ENCODE peak calls at places on chromosomes 1 and 21, in eight cellular contexts. W is A549, U is Caco-2, E is heart left ventricle, D is psoas muscle, G is HCT116, O is tibial nerve, S is heart right ventricle. A is an unnamed sample.

GRCh38 chr1:118304722-118305344 is 119.8 kb upstream of the SPAG17 start:
- DNase-seq in W (no peak), U (peak), E (no peak), D (no peak), G (no peak), O (no peak), S (no peak), A (no peak)

GRCh38 chr1:92037400-92037799 is 7.6 kb downstream of the EPHX4 start:
- DNase-seq in W (no peak), U (no peak), E (no peak), D (no peak), G (no peak), O (no peak), S (no peak), A (no peak)

GRCh38 chr1:167428418-167428817 is 89.9 kb downstream of the CD247 start:
- DNase-seq in W (no peak), U (no peak), E (no peak), D (no peak), G (no peak), O (no peak), S (no peak), A (no peak)

GRCh38 chr1:183685112-183685713 is 32.1 kb upstream of the APOBEC4 start:
- DNase-seq in W (peak), U (peak), E (no peak), D (no peak), G (peak), O (peak), S (no peak), A (peak)

GRCh38 chr1:64006276-64007051 is 197.0 kb upstream of the UBE2U start:
- DNase-seq in W (peak), U (peak), E (no peak), D (no peak), G (peak), O (no peak), S (no peak), A (peak)

GRCh38 chr1:226526801-226527595 is 21.6 kb upstream of the STUM start:
- DNase-seq in W (peak), U (peak), E (peak), D (peak), G (peak), O (no peak), S (peak), A (no peak)

GRCh38 chr1:6448749-6449631 is 17.0 kb downstream of the TNFRSF25 start:
- DNase-seq in W (no peak), U (no peak), E (no peak), D (no peak), G (no peak), O (no peak), S (no peak), A (no peak)

GRCh38 chr1:199508653-199509052 is 518.9 kb upstream of the NR5A2 start:
- DNase-seq in W (no peak), U (no peak), E (no peak), D (no peak), G (no peak), O (no peak), S (no peak), A (no peak)

GRCh38 chr21:25887166-25887565 is 152.4 kb downstream of the GABPA start:
- DNase-seq in W (peak), U (peak), E (no peak), D (no peak), G (no peak), O (no peak), S (no peak), A (no peak)

GRCh38 chr1:240239309-240239708 is 147.6 kb downstream of the FMN2 start:
- DNase-seq in W (no peak), U (no peak), E (no peak), D (no peak), G (no peak), O (no peak), S (no peak), A (no peak)

GRCh38 chr1:230668227-230668626 is 25.9 kb downstream of the COG2 start:
- DNase-seq in W (no peak), U (no peak), E (no peak), D (no peak), G (no peak), O (no peak), S (no peak), A (no peak)

GRCh38 chr1:62528015-62528414 is 69.3 kb upstream of the ANGPTL3 start:
- DNase-seq in W (no peak), U (no peak), E (no peak), D (no peak), G (no peak), O (no peak), S (peak), A (no peak)

GRCh38 chr1:91706140-91706957 is 179.6 kb downstream of the TGFBR3 start:
- DNase-seq in W (no peak), U (no peak), E (no peak), D (no peak), G (no peak), O (no peak), S (no peak), A (no peak)

GRCh38 chr1:229579101-229579651 is 20.7 kb upstream of the ABCB10 start:
- DNase-seq in W (no peak), U (no peak), E (peak), D (no peak), G (no peak), O (peak), S (peak), A (peak)

GRCh38 chr1:155178441-155179106 is 4.9 kb downstream of the TRIM46 start:
- DNase-seq in W (no peak), U (no peak), E (peak), D (peak), G (no peak), O (peak), S (no peak), A (no peak)

GRCh38 chr21:37273440-37273839 is 6.3 kb upstream of the VPS26C start:
- DNase-seq in W (no peak), U (no peak), E (no peak), D (no peak), G (no peak), O (no peak), S (no peak), A (no peak)

GRCh38 chr1:26305667-26306289 is 658 bp downstream of the UBXN11 start:
- DNase-seq in W (no peak), U (peak), E (no peak), D (no peak), G (no peak), O (no peak), S (no peak), A (no peak)

GRCh38 chr1:5475572-5475971 is 516.7 kb downstream of the NPHP4 start:
- DNase-seq in W (no peak), U (no peak), E (no peak), D (no peak), G (no peak), O (no peak), S (no peak), A (no peak)

GRCh38 chr21:35044770-35045538 is 4.1 kb downstream of the RUNX1 start:
- DNase-seq in W (no peak), U (no peak), E (no peak), D (no peak), G (no peak), O (no peak), S (no peak), A (no peak)

GRCh38 chr1:30693820-30694219 is 29.6 kb downstream of the MATN1 start:
- DNase-seq in W (no peak), U (no peak), E (no peak), D (no peak), G (no peak), O (no peak), S (no peak), A (no peak)

GRCh38 chr1:19656780-19657475 is 7.7 kb upstream of the HTR6 start:
- DNase-seq in W (no peak), U (no peak), E (no peak), D (peak), G (no peak), O (no peak), S (no peak), A (no peak)

GRCh38 chr1:203557390-203557789 is 63.4 kb downstream of the OPTC start:
- DNase-seq in W (no peak), U (no peak), E (peak), D (no peak), G (no peak), O (no peak), S (peak), A (no peak)

GRCh38 chr1:228772516-228773212 is 37.4 kb downstream of the RHOU start:
- DNase-seq in W (no peak), U (no peak), E (no peak), D (no peak), G (no peak), O (no peak), S (no peak), A (no peak)

GRCh38 chr1:203625623-203626189 is 926 bp upstream of the ATP2B4 start:
- DNase-seq in W (peak), U (peak), E (no peak), D (no peak), G (no peak), O (peak), S (no peak), A (no peak)

GRCh38 chr1:67564193-67564592 is 120.8 kb upstream of the GADD45A start:
- DNase-seq in W (no peak), U (no peak), E (peak), D (peak), G (no peak), O (peak), S (no peak), A (no peak)

DNA sequence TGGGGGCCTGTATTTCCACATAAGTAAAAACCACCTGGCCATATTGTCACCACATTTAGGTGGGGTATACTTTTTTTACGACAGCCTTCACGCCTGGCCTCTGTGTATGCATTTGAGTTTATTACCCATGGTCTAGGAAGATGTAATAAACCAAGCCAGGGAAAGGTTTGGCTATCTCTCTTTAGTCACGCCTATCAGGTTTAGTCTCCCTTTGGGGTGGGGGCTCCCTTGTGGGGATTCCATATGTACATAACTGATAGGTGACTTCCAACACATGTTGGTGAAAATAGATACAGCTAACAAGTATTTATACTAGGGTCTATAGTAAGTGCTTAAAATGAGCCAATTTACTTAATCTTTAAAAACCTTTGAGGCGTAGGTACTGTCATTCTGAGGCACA is 4.2 kb downstream of the YBX1 start:
- DNase-seq in W (no peak), U (no peak), E (no peak), D (no peak), G (no peak), O (no peak), S (no peak), A (no peak)
- H3K4me3 ChIP-seq in W (no peak), U (no peak), E (no peak), D (peak), G (no peak), O (no peak), S (no peak), A (no peak)

GRCh38 chr1:220786337-220787068 is at the start of gene MTARC1:
- DNase-seq in W (peak), U (peak), E (peak), D (peak), G (no peak), O (no peak), S (peak), A (peak)
- TF ChIP-seq CTCF in W (peak), U (no peak), E (peak), D (peak), G (no peak), O (peak), S (peak), A (peak)

GRCh38 chr1:100482748-100483147 is 55.2 kb upstream of the GPR88 start:
- DNase-seq in W (no peak), U (no peak), E (no peak), D (no peak), G (no peak), O (no peak), S (no peak), A (no peak)
- H3K4me3 ChIP-seq in W (no peak), U (no peak), E (no peak), D (no peak), G (no peak), O (no peak), S (no peak), A (no peak)

DNA sequence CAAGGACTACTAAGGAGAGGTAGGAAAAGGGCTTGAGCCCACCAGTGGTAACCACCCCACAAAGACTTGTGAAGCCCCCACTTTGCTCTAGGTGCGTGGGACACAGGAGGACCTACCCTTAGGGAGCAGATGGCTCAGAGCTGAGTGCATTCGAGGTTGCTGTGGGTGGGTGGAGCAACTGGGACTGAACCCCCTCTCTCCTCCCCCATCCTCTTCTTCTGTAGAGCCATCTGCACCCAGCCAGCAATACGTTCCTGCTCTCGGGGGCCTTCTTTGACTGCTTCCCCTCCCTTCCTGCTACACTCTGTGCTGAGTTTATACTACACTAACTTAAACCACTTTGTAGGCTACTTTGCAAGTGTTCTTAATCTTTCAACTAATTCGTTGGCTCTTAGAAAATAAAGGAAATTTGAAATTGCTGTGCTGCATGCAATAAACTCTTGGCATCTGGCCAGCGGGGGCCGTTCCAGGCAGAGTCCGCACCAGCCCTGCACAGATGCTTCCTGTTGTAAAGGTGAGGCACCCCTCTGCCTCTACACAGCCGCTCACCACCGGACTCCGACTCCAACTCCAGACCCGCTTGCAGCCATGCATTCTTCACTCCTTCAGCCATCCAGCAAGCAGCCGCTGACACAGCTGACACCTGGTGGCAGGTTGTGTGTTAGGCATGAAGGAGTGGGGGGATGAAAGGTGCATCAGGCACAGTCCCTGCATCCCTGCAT is 57.2 kb downstream of the GLIS1 start:
- DNase-seq in W (peak), U (peak), E (peak), D (peak), G (peak), O (peak), S (peak), A (peak)
- TF ChIP-seq CTCF in W (peak), U (peak), E (no peak), D (peak), G (peak), O (no peak), S (peak), A (peak)

GRCh38 chr1:113937146-113937545 is 8.0 kb downstream of the HIPK1 start:
- DNase-seq in W (no peak), U (no peak), E (no peak), D (no peak), G (no peak), O (no peak), S (no peak), A (no peak)
- H3K4me3 ChIP-seq in W (no peak), U (no peak), E (no peak), D (no peak), G (no peak), O (no peak), S (no peak), A (no peak)

DNA sequence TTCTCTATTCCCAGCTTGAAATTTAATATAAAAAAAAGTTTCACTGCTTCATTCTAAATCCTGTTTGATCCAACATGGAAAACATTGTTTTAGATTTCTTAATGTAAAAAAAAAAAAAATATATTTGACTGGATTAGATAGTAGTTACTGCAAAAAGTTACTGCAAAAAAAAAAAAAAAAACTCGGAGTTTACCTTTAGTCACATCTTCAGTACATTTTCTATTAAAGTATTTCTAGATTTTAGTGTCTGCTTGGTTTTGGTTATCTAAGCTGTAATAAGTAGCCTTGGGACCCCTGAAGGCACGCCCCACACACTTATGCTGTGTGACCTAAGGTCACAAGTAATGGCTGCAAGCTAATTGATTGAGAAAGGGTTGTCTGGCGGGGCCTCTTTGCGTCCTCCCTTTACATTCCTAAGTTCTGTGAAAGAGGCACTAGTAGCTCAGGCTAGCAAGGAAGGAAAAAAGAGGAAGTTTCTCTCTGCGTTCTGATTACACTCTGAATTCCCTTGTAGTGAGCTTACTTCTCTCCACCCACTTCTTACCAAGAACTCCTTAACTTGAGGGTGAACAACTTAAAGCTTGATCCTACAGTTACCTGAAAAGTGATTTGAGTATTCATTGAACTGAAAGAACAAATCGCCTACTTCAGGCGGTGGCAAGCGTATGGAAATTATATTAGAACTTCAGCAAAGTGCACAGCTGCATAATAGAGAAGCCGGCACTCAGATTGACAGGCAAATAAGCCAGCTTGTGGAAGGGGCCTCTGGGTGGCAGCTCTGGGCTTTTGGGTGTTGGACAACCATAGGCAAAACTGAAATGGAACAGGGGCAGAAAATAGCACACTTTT is 464.2 kb downstream of the USP25 start:
- DNase-seq in W (peak), U (peak), E (peak), D (peak), G (no peak), O (peak), S (peak), A (peak)
- TF ChIP-seq CTCF in W (peak), U (no peak), E (peak), D (peak), G (no peak), O (no peak), S (peak), A (peak)

GRCh38 chr1:3393987-3394920 is 60.2 kb upstream of the ARHGEF16 start:
- DNase-seq in W (no peak), U (no peak), E (peak), D (no peak), G (no peak), O (no peak), S (no peak), A (no peak)

GRCh38 chr1:3391711-3392110 is 62.8 kb upstream of the ARHGEF16 start:
- DNase-seq in W (no peak), U (no peak), E (no peak), D (no peak), G (no peak), O (no peak), S (no peak), A (no peak)

GRCh38 chr1:3396411-3396810 is 58.1 kb upstream of the ARHGEF16 start:
- DNase-seq in W (no peak), U (no peak), E (no peak), D (no peak), G (no peak), O (no peak), S (no peak), A (no peak)

GRCh38 chr1:3390291-3390690 is 64.2 kb upstream of the ARHGEF16 start:
- DNase-seq in W (no peak), U (no peak), E (no peak), D (no peak), G (no peak), O (no peak), S (no peak), A (no peak)

DNA sequence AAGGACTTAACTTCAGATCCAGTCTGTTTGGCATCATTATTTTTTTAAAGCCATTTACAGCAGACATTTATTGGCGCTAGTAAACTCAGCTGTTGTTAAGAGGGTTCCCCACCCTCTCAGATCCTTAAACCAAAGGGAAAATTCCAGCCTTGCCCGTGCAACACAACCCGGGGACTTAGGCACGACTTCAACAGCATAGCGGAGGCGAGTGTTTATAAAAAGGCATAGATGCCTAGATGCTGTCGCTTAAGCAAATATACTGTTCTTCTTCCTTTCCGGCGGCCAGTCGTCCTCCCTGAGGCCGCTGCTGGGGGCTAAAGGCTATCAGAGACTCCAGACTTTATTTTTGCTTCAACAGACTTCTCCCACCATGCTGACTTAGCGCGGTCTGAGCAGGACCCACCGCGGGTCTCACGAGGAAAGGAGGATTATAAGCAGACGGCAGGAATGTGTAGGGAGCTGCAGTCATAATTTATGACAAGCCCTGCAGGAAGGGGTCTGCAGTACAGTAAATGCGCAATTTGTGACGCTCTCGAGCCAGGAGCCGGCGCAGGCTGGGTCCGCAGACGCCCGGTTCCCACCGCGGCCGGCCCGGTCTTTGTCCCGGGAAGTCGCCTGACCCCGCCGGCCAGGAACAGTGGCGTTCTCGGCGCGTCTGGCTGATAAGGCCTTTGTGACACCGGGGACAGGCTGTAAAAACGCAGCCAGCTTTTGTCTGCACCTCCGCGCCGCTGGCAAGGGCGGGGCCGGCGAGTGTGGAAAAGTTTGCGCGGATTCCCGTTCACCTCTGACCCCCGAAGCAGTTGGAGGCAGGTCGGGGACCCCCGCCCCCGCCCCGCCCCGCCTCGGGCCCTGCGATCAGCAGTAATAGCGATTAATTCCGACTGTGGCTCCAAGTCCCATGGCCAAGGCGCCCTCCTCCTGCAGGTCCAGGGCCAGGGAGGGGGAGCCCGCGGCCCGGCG is 61.2 kb upstream of the ARHGEF16 start:
- DNase-seq in W (no peak), U (peak), E (peak), D (no peak), G (no peak), O (no peak), S (peak), A (no peak)
- H3K4me3 ChIP-seq in W (no peak), U (peak), E (peak), D (peak), G (no peak), O (peak), S (peak), A (peak)

A was measured in LNCaP clone FGC.